ENCODE peak calls at places on chromosomes 12 and 14, in eight cellular contexts. O is memory B cell; Z is glutamatergic neuron; U is fibroblast of mammary gland; N is stomach; A is activated CD4-positive, alpha-beta memory T cell treated with anti-CD3 and anti-CD28 coated beads, Interleukin-2, amount 10 ng/mL, durations not matched to agents 7 days and 5 days; F is AG09319; K is midbrain. V is an unnamed sample.

GRCh38 chr12:2288875-2289274 is 236.1 kb downstream of the CACNA1C start:
- DNase-seq in Z (no peak), A (no peak), F (no peak), N (no peak), K (no peak), U (no peak), O (no peak), V (no peak)

GRCh38 chr14:95339301-95339865 is 19.7 kb upstream of the CLMN start:
- DNase-seq in O (no peak), F (no peak), N (peak), A (no peak), Z (no peak), K (no peak), U (no peak), V (no peak)

GRCh38 chr12:117028254-117028653 is 71.0 kb downstream of the TESC start:
- DNase-seq in U (no peak), F (no peak), A (no peak), N (peak), O (no peak), Z (no peak), K (no peak), V (no peak)

GRCh38 chr12:4997939-4998338 is 45.7 kb upstream of the KCNA5 start:
- DNase-seq in K (no peak), U (peak), A (no peak), F (peak), N (no peak), O (no peak), Z (no peak), V (no peak)

GRCh38 chr14:97546491-97546890 is 749.3 kb downstream of the VRK1 start:
- DNase-seq in U (no peak), A (no peak), K (no peak), O (no peak), Z (no peak), N (no peak), F (no peak), V (no peak)

GRCh38 chr12:127253797-127254196 is 1013.2 kb upstream of the TMEM132C start:
- DNase-seq in U (no peak), O (no peak), N (no peak), Z (no peak), K (no peak), F (no peak), A (no peak), V (no peak)

GRCh38 chr14:32635103-32635719 is 303.5 kb upstream of the NPAS3 start:
- DNase-seq in N (no peak), O (no peak), Z (no peak), F (no peak), U (peak), K (no peak), A (no peak), V (no peak)

GRCh38 chr12:2749580-2749979 is 45.2 kb upstream of the FKBP4 start:
- DNase-seq in F (no peak), K (no peak), A (no peak), O (no peak), U (no peak), N (no peak), Z (no peak), V (no peak)

GRCh38 chr12:92363295-92364146 is 217.9 kb upstream of the BTG1 start:
- DNase-seq in U (peak), K (peak), Z (peak), F (no peak), O (peak), A (peak), N (no peak), V (no peak)

GRCh38 chr14:101573289-101573688 is 12.0 kb downstream of the DIO3 start:
- DNase-seq in F (no peak), Z (no peak), U (no peak), K (no peak), A (no peak), O (no peak), N (no peak), V (no peak)

GRCh38 chr12:45336331-45336730 is 120.4 kb downstream of the ANO6 start:
- DNase-seq in N (no peak), O (no peak), A (no peak), Z (no peak), U (peak), K (no peak), F (peak), V (no peak)

GRCh38 chr12:69519871-69520270 is 49.7 kb downstream of the FRS2 start:
- DNase-seq in K (no peak), N (no peak), A (no peak), U (no peak), F (no peak), Z (no peak), O (no peak), V (no peak)

GRCh38 chr12:31737345-31737744 is 8.5 kb upstream of the AMN1 start:
- DNase-seq in O (no peak), U (no peak), N (no peak), F (no peak), Z (no peak), K (no peak), A (no peak), V (no peak)

GRCh38 chr14:36174767-36175424 is 1.6 kb downstream of the PTCSC3 start:
- DNase-seq in O (no peak), F (no peak), A (no peak), N (no peak), U (no peak), Z (no peak), K (no peak), V (no peak)

GRCh38 chr12:14833952-14834351 is 9.4 kb downstream of the ART4 start:
- DNase-seq in N (no peak), F (no peak), U (peak), O (no peak), Z (no peak), K (no peak), A (no peak), V (no peak)

GRCh38 chr12:47977772-47978597 is 14.6 kb downstream of the TMEM106C start:
- DNase-seq in F (no peak), A (no peak), U (no peak), Z (no peak), N (no peak), O (no peak), K (no peak), V (no peak)

GRCh38 chr14:31895206-31895605 is 181.9 kb upstream of the ARHGAP5 start:
- DNase-seq in O (no peak), K (no peak), N (no peak), A (no peak), U (peak), F (no peak), Z (no peak), V (no peak)

GRCh38 chr12:131123817-131124216 is 170.1 kb downstream of the ADGRD1 start:
- DNase-seq in F (no peak), A (peak), N (no peak), U (no peak), Z (no peak), O (no peak), K (no peak), V (no peak)

GRCh38 chr12:71158361-71158882 is 623 bp upstream of the TSPAN8 start:
- DNase-seq in Z (no peak), A (no peak), U (no peak), O (no peak), F (no peak), N (no peak), K (no peak), V (no peak)